ENCODE peak calls at places on chromosomes 7 and 10, in ten cellular contexts. V is left ventricle myocardium inferior, D is tibial nerve, Z is fibroblast of pulmonary artery, C is right lobe of liver, Q is PC-3, B is A549, T is pancreas, X is psoas muscle, W is uterus. P is an unnamed sample.

GRCh38 chr10:35300063-35300699 is 36.1 kb upstream of the CCNY start:
- DNase-seq in Q (peak), V (peak), T (no peak), C (no peak), D (peak), X (peak), B (peak), W (no peak), Z (no peak), P (peak)

GRCh38 chr10:52400564-52400963 is 86.5 kb downstream of the DKK1 start:
- DNase-seq in B (peak), V (no peak), D (no peak), Z (peak), X (no peak), T (no peak), Q (peak), C (no peak), W (no peak), P (no peak)

GRCh38 chr7:95608344-95609173 is 12.2 kb upstream of the PDK4 start:
- DNase-seq in W (peak), Q (peak), B (peak), T (peak), V (peak), Z (peak), D (peak), X (peak), C (peak), P (peak)

GRCh38 chr10:22550732-22551131 is 163.6 kb downstream of the PIP4K2A start:
- DNase-seq in W (peak), X (peak), Q (peak), V (peak), Z (peak), T (no peak), B (peak), D (peak), C (no peak), P (no peak)

GRCh38 chr10:98848361-98848760 is 387.3 kb downstream of the HPSE2 start:
- DNase-seq in D (no peak), T (no peak), X (no peak), B (no peak), W (no peak), Q (peak), C (no peak), V (no peak), Z (no peak), P (no peak)

GRCh38 chr10:95663496-95663895 is 7.0 kb upstream of the ALDH18A1 start:
- DNase-seq in X (no peak), D (no peak), V (no peak), T (no peak), Z (no peak), W (no peak), B (no peak), C (peak), Q (no peak), P (no peak)

GRCh38 chr7:140316165-140316661 is 82.1 kb downstream of the SLC37A3 start:
- DNase-seq in B (peak), Q (peak), V (peak), T (peak), W (peak), D (peak), Z (peak), X (peak), C (no peak), P (peak)

GRCh38 chr10:97612386-97612785 is 20.9 kb downstream of the MORN4 start:
- DNase-seq in C (no peak), Q (peak), X (no peak), D (peak), Z (peak), T (no peak), B (peak), V (no peak), W (no peak), P (no peak)

GRCh38 chr10:12389154-12389734 is 39.9 kb downstream of the CAMK1D start:
- DNase-seq in Z (no peak), V (no peak), C (peak), Q (no peak), X (no peak), D (no peak), W (no peak), B (no peak), T (peak), P (no peak)

GRCh38 chr7:89104748-89105685 is 309.5 kb upstream of the TEX47 start:
- DNase-seq in B (no peak), T (no peak), X (no peak), Q (peak), W (no peak), D (no peak), Z (no peak), C (no peak), V (no peak), P (no peak)

DNA sequence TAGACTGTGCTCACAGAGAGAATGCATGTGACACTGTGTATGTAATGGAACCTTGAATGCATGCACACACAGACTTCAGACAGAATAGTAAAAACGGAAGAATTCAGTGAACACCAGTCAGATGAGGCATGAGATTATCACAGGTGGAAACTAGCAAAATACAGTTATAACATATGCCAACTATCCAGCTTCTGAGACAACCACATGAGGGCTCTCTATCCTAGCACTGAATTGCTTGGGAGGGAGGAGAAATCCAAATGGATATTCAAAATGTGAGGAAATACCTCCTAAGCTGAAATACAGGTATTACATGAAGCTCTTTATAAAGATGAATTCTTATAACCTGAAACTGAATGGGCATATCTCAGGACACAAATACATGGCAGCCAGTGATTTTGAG is 30.6 kb downstream of the GARS1 start:
- DNase-seq in Z (no peak), T (no peak), W (no peak), C (no peak), D (no peak), Q (no peak), V (no peak), X (no peak), B (no peak), P (no peak)
- TF ChIP-seq CTCF in Z (no peak), T (no peak), W (no peak), C (no peak), D (no peak), Q (no peak), V (peak), X (peak), B (peak), P (no peak)

DNA sequence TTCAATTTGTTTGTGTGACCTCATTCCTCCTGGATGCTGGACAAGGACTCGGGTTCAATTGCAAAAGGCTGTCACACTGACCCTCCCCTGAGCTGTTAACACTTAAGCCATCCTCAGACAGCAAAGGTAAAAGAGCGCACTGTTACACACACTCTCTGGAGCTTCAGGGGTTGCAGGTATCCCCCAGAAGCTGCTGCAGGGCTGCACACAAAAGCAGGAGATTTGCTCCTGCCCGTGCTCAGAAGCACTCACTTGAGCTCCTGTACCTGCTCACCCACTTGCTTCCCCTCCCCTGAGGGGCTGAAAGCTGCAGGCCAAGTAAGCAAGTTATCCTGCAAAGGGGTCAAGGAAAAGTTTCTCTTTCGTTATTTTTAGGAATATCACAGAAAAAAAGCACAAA is 886.2 kb upstream of the ZWINT start:
- DNase-seq in C (no peak), B (no peak), Q (no peak), V (no peak), W (no peak), Z (no peak), X (no peak), D (no peak), T (no peak), P (no peak)
- H3K4me3 ChIP-seq in C (no peak), B (no peak), Q (no peak), V (no peak), W (no peak), Z (no peak), X (no peak), D (no peak), T (no peak), P (no peak)

DNA sequence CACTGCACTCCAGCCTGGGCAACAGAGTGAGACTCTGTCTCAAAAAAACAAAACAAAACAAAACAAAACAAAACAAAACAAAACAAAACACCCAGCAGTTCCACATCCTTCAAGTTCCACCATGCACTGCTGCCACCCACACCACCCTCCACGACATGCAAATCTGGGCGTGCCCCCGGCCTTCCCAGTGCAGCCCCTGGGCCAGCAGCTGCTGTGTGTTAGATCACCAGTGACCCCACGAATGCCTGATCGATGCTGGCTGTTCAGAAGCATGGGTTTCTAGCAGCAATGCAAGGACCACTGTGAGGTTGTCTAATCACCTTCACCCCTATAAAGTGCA is 36.3 kb downstream of the ELFN1 start:
- DNase-seq in D (no peak), C (no peak), Z (no peak), B (no peak), Q (no peak), W (no peak), V (no peak), X (no peak), T (no peak), P (no peak)
- TF ChIP-seq CTCF in D (no peak), C (no peak), Z (no peak), B (no peak), Q (no peak), W (no peak), V (no peak), X (no peak), T (no peak), P (no peak)

DNA sequence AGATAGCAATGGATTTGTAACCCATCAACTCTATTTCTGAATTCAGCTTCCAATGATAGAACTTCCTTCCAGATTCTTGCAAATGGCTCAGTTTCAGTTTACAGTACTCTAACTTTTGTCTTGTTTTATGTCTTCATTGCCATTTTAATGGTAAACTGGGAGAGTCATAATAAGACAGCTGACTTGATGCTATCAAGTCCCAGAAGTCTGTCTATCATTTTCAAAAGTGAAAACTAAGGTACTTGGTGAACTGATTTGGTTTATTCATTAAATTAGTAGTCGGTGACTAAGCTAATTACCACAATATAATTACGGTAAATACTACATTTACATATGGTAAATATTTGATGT is 25.0 kb downstream of the RTKN2 start:
- DNase-seq in Z (no peak), C (no peak), D (no peak), W (no peak), B (no peak), Q (no peak), T (no peak), X (no peak), V (no peak), P (no peak)
- H3K4me3 ChIP-seq in Z (peak), C (no peak), D (no peak), W (no peak), B (peak), Q (peak), T (no peak), X (peak), V (peak), P (peak)

DNA sequence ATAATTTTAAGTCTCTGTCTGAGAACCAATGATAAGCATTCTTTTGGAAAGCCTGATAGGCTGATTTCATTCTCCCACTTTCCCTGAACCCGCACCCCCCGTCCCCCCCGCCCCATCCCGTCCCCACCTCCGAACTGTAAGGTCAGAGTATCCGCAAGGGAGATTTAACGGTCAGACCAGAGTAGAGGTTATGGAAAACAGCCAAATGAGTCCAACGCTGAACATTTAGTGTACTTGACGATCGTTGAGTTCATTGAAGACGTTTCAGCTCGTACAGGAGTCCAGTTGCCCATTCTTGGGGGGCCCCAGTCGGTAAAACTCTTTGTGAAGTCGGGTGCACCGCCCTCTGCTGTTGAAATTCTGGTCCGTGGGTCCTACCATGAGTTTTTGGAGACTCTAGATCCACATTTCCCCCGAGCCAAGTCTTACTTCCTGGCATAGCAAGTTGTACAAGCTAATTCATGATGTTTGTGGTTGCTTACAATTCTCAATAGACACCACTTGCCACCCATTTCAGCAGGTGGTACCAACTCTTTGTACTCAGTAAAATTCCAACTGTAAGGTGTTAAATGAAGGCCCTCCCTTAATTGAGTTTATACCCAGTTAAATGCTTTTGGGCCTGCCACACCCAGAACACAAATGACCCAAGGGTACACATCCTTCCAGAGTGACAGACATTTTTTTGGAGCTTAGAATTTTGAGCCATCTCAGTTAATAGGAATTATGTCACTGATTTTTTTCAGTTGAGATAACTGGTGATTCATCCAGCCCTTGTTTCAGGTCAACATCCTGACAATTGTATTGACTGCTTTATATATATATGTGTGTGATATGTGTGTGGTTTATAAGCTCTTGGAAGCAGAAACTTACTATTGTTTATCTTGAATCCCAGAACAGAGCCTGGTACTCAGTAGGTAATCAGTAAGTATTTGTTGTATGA is 1.2 kb downstream of the MARCHF5 start:
- DNase-seq in X (peak), V (peak), Q (peak), C (peak), T (peak), Z (peak), W (peak), D (peak), B (peak), P (peak)
- TF ChIP-seq CTCF in X (peak), V (peak), Q (peak), C (peak), T (no peak), Z (peak), W (peak), D (peak), B (peak), P (peak)

DNA sequence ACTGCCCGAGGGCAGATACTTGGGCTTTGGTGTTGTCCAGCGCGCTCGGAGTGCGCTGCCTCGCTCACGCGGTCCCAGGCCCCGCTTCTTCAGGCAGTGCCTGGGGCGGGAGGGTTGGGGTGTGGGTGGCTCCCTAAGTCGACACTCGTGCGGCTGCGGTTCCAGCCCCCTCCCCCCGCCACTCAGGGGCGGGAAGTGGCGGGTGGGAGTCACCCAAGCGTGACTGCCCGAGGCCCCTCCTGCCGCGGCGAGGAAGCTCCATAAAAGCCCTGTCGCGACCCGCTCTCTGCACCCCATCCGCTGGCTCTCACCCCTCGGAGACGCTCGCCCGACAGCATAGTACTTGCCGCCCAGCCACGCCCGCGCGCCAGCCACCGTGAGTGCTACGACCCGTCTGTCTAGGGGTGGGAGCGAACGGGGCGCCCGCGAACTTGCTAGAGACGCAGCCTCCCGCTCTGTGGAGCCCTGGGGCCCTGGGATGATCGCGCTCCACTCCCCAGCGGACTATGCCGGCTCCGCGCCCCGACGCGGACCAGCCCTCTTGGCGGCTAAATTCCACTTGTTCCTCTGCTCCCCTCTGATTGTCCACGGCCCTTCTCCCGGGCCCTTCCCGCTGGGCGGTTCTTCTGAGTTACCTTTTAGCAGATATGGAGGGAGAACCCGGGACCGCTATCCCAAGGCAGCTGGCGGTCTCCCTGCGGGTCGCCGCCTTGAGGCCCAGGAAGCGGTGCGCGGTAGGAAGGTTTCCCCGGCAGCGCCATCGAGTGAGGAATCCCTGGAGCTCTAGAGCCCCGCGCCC is at the start of gene NPY:
- DNase-seq in W (no peak), Q (no peak), X (no peak), V (no peak), T (no peak), Z (no peak), C (no peak), B (no peak), D (no peak), P (no peak)
- H3K4me3 ChIP-seq in W (no peak), Q (no peak), X (peak), V (peak), T (no peak), Z (no peak), C (no peak), B (peak), D (peak), P (no peak)

GRCh38 chr10:80168679-80169380 is 36.3 kb downstream of the PLAC9 start:
- DNase-seq in Z (no peak), X (no peak), W (no peak), D (no peak), B (no peak), T (peak), C (no peak), Q (peak), V (no peak), P (no peak)
- TF ChIP-seq CTCF in Z (peak), X (peak), W (no peak), D (peak), B (peak), T (peak), C (peak), Q (peak), V (peak), P (peak)

GRCh38 chr7:73528204-73528603 is 6.1 kb upstream of the BAZ1B start:
- DNase-seq in Z (no peak), C (no peak), W (no peak), D (no peak), B (no peak), Q (no peak), X (no peak), T (no peak), V (no peak), P (no peak)

GRCh38 chr7:73530800-73531199 is 8.7 kb upstream of the BAZ1B start:
- DNase-seq in D (no peak), B (no peak), C (no peak), V (no peak), Q (no peak), X (no peak), W (no peak), Z (no peak), T (no peak), P (no peak)

GRCh38 chr7:73532224-73532623 is 10.1 kb upstream of the BAZ1B start:
- DNase-seq in X (no peak), D (no peak), Z (no peak), W (no peak), Q (no peak), V (no peak), B (no peak), T (no peak), C (no peak), P (no peak)

GRCh38 chr7:73522081-73522818 is at the start of gene BAZ1B:
- DNase-seq in Z (peak), X (peak), T (peak), C (peak), D (peak), Q (peak), V (peak), B (peak), W (peak), P (peak)

GRCh38 chr7:73526892-73527821 is 5.1 kb upstream of the BAZ1B start:
- DNase-seq in D (no peak), V (no peak), X (no peak), Q (no peak), T (no peak), Z (no peak), B (no peak), W (no peak), C (no peak), P (no peak)
- H3K4me3 ChIP-seq in D (no peak), V (no peak), X (no peak), Q (no peak), T (no peak), Z (no peak), B (no peak), W (no peak), C (no peak), P (no peak)

GRCh38 chr10:117112220-117112619 is 25.9 kb downstream of the VAX1 start:
- DNase-seq in T (no peak), C (no peak), X (no peak), Z (no peak), V (no peak), D (no peak), Q (peak), W (no peak), B (peak), P (no peak)
- TF ChIP-seq CTCF in T (no peak), C (peak), X (no peak), Z (peak), V (no peak), D (no peak), Q (peak), W (no peak), B (peak), P (peak)

P was measured in AG09309.